ENCODE peak calls at places on chromosomes 4 and X, in four cellular contexts. One of them, this sample, is unnamed.
A peak's percentile ranks its signal among the peaks of the same experiment; 100 is the strongest.

GRCh38 chr4:119028296-119028695 is 107.3 kb upstream of the MYOZ2 start:
- DNase-seq in GM12878: no peak
- DNase-seq in HepG2: no peak
- DNase-seq in K562: no peak
- DNase-seq in this sample: no peak

GRCh38 chrX:141341743-141342142 is 99.4 kb upstream of the SPANXC start:
- DNase-seq in GM12878: no peak
- DNase-seq in HepG2: no peak
- DNase-seq in K562: no peak
- DNase-seq in this sample: no peak

GRCh38 chrX:11724122-11725017 is 33.7 kb upstream of the MSL3 start:
- DNase-seq in GM12878: no peak
- DNase-seq in HepG2: peak; percentile 0
- DNase-seq in K562: peak; percentile 35
- DNase-seq in this sample: no peak

GRCh38 chr4:26120098-26120795 is 200.6 kb upstream of the RBPJ start:
- DNase-seq in GM12878: no peak
- DNase-seq in HepG2: peak; percentile 79
- DNase-seq in K562: no peak
- DNase-seq in this sample: no peak

GRCh38 chr4:140633154-140633553 is 64.4 kb upstream of the UCP1 start:
- DNase-seq in GM12878: no peak
- DNase-seq in HepG2: no peak
- DNase-seq in K562: no peak
- DNase-seq in this sample: no peak

GRCh38 chrX:101659601-101660063 is at the start of gene ARMCX2:
- DNase-seq in GM12878: no peak
- DNase-seq in HepG2: no peak
- DNase-seq in K562: no peak
- DNase-seq in this sample: no peak

GRCh38 chrX:11197671-11198070 is 86.5 kb downstream of the HCCS start:
- DNase-seq in GM12878: no peak
- DNase-seq in HepG2: no peak
- DNase-seq in K562: no peak
- DNase-seq in this sample: no peak

GRCh38 chr4:179624768-179625181 is 2182.5 kb upstream of the AGA start:
- DNase-seq in GM12878: no peak
- DNase-seq in HepG2: no peak
- DNase-seq in K562: peak; percentile 1
- DNase-seq in this sample: no peak

GRCh38 chrX:42565739-42566138 is 212.2 kb downstream of the PPP1R2C start:
- DNase-seq in GM12878: no peak
- DNase-seq in HepG2: no peak
- DNase-seq in K562: no peak
- DNase-seq in this sample: no peak

GRCh38 chr4:25827373-25827772 is 35.4 kb downstream of the SEL1L3 start:
- DNase-seq in GM12878: no peak
- DNase-seq in HepG2: no peak
- DNase-seq in K562: no peak
- DNase-seq in this sample: no peak

GRCh38 chr4:184387351-184387750 is 87.0 kb downstream of the IRF2 start:
- DNase-seq in GM12878: no peak
- DNase-seq in HepG2: no peak
- DNase-seq in K562: no peak
- DNase-seq in this sample: no peak

GRCh38 chr4:40357738-40358137 is 22.6 kb downstream of the CHRNA9 start:
- DNase-seq in GM12878: no peak
- DNase-seq in HepG2: no peak
- DNase-seq in K562: no peak
- DNase-seq in this sample: no peak

GRCh38 chr4:146654976-146655761 is 16.5 kb downstream of the POU4F2 start:
- DNase-seq in GM12878: no peak
- DNase-seq in HepG2: no peak
- DNase-seq in K562: no peak
- DNase-seq in this sample: no peak

GRCh38 chr4:38180456-38180855 is 220.3 kb downstream of the PTTG2 start:
- DNase-seq in GM12878: no peak
- DNase-seq in HepG2: no peak
- DNase-seq in K562: no peak
- DNase-seq in this sample: no peak

GRCh38 chr4:65344278-65344825 is 325.9 kb downstream of the EPHA5 start:
- DNase-seq in GM12878: no peak
- DNase-seq in HepG2: no peak
- DNase-seq in K562: no peak
- DNase-seq in this sample: no peak

GRCh38 chrX:6226053-6226645 is 2.5 kb downstream of the NLGN4X start:
- DNase-seq in GM12878: no peak
- DNase-seq in HepG2: no peak
- DNase-seq in K562: no peak
- DNase-seq in this sample: no peak

GRCh38 chr4:37604464-37604863 is 81.7 kb downstream of the RELL1 start:
- DNase-seq in GM12878: no peak
- DNase-seq in HepG2: no peak
- DNase-seq in K562: no peak
- DNase-seq in this sample: no peak

GRCh38 chr4:154822775-154823174 is 41.7 kb downstream of the RBM46 start:
- DNase-seq in GM12878: no peak
- DNase-seq in HepG2: no peak
- DNase-seq in K562: no peak
- DNase-seq in this sample: no peak

GRCh38 chr4:56405016-56405415 is 17.7 kb upstream of the AASDH start:
- DNase-seq in GM12878: no peak
- DNase-seq in HepG2: no peak
- DNase-seq in K562: no peak
- DNase-seq in this sample: no peak

GRCh38 chr4:15240764-15241163 is 187.1 kb upstream of the C1QTNF7 start:
- DNase-seq in GM12878: no peak
- DNase-seq in HepG2: no peak
- DNase-seq in K562: no peak
- DNase-seq in this sample: no peak

GRCh38 chr4:83381173-83381572 is 46.5 kb upstream of the HPSE start:
- DNase-seq in GM12878: no peak
- DNase-seq in HepG2: no peak
- DNase-seq in K562: no peak
- DNase-seq in this sample: no peak

GRCh38 chr4:182351485-182351884 is 108.3 kb downstream of the TENM3 start:
- DNase-seq in GM12878: no peak
- DNase-seq in HepG2: no peak
- DNase-seq in K562: no peak
- DNase-seq in this sample: no peak
- TF ChIP-seq HDAC6 in GM12878: no peak
- TF ChIP-seq HDAC6 in HepG2: no peak
- TF ChIP-seq HDAC6 in K562: no peak
- TF ChIP-seq HDAC6 in this sample: no peak

DNA sequence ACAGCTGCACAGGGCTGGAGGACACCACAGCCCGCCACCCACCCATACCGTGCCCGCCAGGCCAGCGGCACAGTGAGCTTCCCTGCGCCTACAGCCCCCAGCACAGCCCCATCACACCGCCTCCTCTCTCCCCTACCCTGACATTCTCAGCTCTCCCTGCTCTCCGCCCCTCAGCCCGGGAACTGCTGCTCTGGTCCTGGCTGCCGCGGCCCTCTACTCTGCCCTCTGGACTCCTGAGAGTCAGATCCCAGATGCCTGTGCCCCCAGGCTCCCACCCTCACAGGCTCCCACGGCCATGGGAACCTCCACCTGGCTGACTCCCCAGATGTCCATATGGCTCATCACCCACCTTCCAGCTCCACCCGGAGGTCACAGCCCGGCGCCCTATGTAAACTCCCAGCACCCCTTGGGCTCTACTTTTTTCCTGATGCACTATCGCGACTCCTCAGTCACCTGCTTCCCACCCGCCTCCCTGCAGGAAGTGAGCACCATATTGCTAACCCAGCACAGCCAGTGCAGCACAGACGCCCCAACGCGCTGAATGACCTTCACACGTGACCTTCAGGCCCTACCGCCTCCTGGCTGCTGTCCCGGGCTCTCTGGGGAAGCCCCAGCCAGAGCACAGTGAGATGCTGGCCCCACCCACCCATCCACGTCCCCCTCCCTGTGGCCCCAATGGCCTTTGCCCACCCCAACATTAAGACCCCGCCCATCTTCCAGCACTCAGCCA is 23.0 kb downstream of the FAM53A start:
- DNase-seq in GM12878: no peak
- DNase-seq in HepG2: no peak
- DNase-seq in K562: no peak
- DNase-seq in this sample: no peak
- TF ChIP-seq HDAC6 in GM12878: no peak
- TF ChIP-seq HDAC6 in HepG2: no peak
- TF ChIP-seq HDAC6 in K562: no peak
- TF ChIP-seq HDAC6 in this sample: no peak

DNA sequence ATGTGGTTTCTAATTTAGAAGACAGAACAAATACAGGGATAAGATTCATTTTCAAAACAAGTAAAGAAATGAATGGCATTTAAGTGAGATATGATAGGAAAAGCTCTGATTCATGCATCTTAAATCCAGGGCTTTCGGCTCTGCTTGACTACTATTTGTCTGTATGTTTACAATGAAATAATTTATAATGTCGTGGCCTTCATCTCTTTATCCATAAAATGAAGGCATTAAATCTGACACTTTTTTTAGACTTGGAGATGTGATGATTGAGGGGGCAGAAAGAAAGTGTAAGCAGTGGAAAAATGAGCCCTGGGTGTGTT is 115.7 kb upstream of the KIT start:
- DNase-seq in GM12878: no peak
- DNase-seq in HepG2: no peak
- DNase-seq in K562: no peak
- DNase-seq in this sample: no peak
- TF ChIP-seq HDAC6 in GM12878: no peak
- TF ChIP-seq HDAC6 in HepG2: no peak
- TF ChIP-seq HDAC6 in K562: no peak
- TF ChIP-seq HDAC6 in this sample: no peak

GRCh38 chr4:100509386-100509785 is 8.4 kb downstream of the EMCN start:
- DNase-seq in GM12878: no peak
- DNase-seq in HepG2: no peak
- DNase-seq in K562: no peak
- DNase-seq in this sample: no peak
- TF ChIP-seq HDAC6 in GM12878: no peak
- TF ChIP-seq HDAC6 in HepG2: no peak
- TF ChIP-seq HDAC6 in K562: no peak
- TF ChIP-seq HDAC6 in this sample: no peak

GRCh38 chr4:153573881-153574807 is 108.0 kb downstream of the TMEM131L start:
- DNase-seq in GM12878: no peak
- DNase-seq in HepG2: peak; percentile 63
- DNase-seq in K562: peak; percentile 48
- DNase-seq in this sample: no peak
- TF ChIP-seq HDAC6 in GM12878: no peak
- TF ChIP-seq HDAC6 in HepG2: no peak
- TF ChIP-seq HDAC6 in K562: no peak
- TF ChIP-seq HDAC6 in this sample: no peak

This sample was measured in H1.